ENCODE peak calls at places on chromosomes 11 and 22, in six cellular contexts. L is stimulated activated CD4-positive, alpha-beta T cell treated with anti-CD3 and anti-CD28 coated beads, Interleukin-1b, Interleukin-23, amount 100 ng/mL, for 1 hour; W is stimulated activated naive B cell treated with anti-CD40 and anti-IgM and Interleukin-4, amounts not matched to agents 10 μg/mL and 1 μg/mL and 100 μg/mL, for 72 hours; M is activated CD8-positive, alpha-beta memory T cell treated with anti-CD3 and anti-CD28 coated beads, Interleukin-2, amount 10 ng/mL, durations not matched to agents 7 days and 5 days; U is tibial artery; I is KG1. A is an unnamed sample.

GRCh38 chr11:28117712-28118111 is 9.5 kb downstream of the METTL15 start:
- DNase-seq in L (no peak), W (no peak), M (no peak), U (no peak), I (no peak), A (no peak)

GRCh38 chr11:111236355-111236754 is 9.2 kb upstream of the POU2AF2 start:
- DNase-seq in L (no peak), W (no peak), M (no peak), U (no peak), I (no peak), A (no peak)

GRCh38 chr22:24429411-24430365 is 2.3 kb downstream of the ADORA2A start:
- DNase-seq in L (no peak), W (no peak), M (peak), U (no peak), I (peak), A (no peak)

GRCh38 chr22:43820671-43821305 is 8.7 kb upstream of the EFCAB6 start:
- DNase-seq in L (no peak), W (no peak), M (no peak), U (peak), I (no peak), A (peak)

GRCh38 chr11:78595431-78596130 is 20.9 kb upstream of the NARS2 start:
- DNase-seq in L (no peak), W (no peak), M (no peak), U (no peak), I (no peak), A (no peak)

GRCh38 chr22:37244922-37245722 is 1.1 kb upstream of the RAC2 start:
- DNase-seq in L (no peak), W (peak), M (no peak), U (no peak), I (no peak), A (no peak)

GRCh38 chr11:113577356-113578163 is 102.4 kb upstream of the DRD2 start:
- DNase-seq in L (no peak), W (no peak), M (peak), U (no peak), I (no peak), A (peak)

GRCh38 chr11:20421902-20422301 is 34.4 kb downstream of the PRMT3 start:
- DNase-seq in L (no peak), W (no peak), M (no peak), U (no peak), I (no peak), A (no peak)

GRCh38 chr22:35392357-35392756 is 7.6 kb upstream of the MCM5 start:
- DNase-seq in L (no peak), W (no peak), M (no peak), U (no peak), I (no peak), A (no peak)

GRCh38 chr11:5489571-5490357 is 1.3 kb downstream of the OR52D1 start:
- DNase-seq in L (no peak), W (no peak), M (no peak), U (no peak), I (no peak), A (no peak)

GRCh38 chr22:30432520-30432919 is 7.0 kb downstream of the MTFP1 start:
- DNase-seq in L (no peak), W (no peak), M (no peak), U (no peak), I (no peak), A (no peak)

GRCh38 chr11:76083563-76084451 is 122.5 kb downstream of the WNT11 start:
- DNase-seq in L (no peak), W (no peak), M (no peak), U (no peak), I (no peak), A (no peak)